ENCODE peak calls at places on chromosomes 12 and 14, in eight cellular contexts. D, J, A, T, K, B, E and H are unnamed samples. For H3K9me3 and H3K27me3, the result is how much of the 10 kb centered on the place peaks cover.

GRCh38 chr12:57518176-57518919 is 2.0 kb downstream of the DDIT3 start:
- DNase-seq in D (no peak), J (no peak), E (no peak), T (no peak), B (no peak), K (no peak), A (no peak), H (no peak)

GRCh38 chr12:121673013-121673441 is 3.6 kb upstream of the MORN3 start:
- DNase-seq in T (peak), D (no peak), K (no peak), A (peak), E (no peak), B (peak), J (no peak), H (no peak)

GRCh38 chr12:16076970-16077527 is 165.9 kb downstream of the DERA start:
- DNase-seq in A (peak), T (no peak), E (no peak), B (no peak), D (no peak), J (no peak), K (no peak), H (no peak)

GRCh38 chr12:43120189-43120588 is 431.8 kb downstream of the ADAMTS20 start:
- DNase-seq in A (no peak), E (no peak), T (no peak), J (no peak), B (no peak), D (no peak), K (no peak), H (no peak)

GRCh38 chr14:27686137-27686536 is 1080.5 kb upstream of the FOXG1 start:
- DNase-seq in J (no peak), E (no peak), K (no peak), B (no peak), D (no peak), T (no peak), A (no peak), H (no peak)

GRCh38 chr12:42299392-42300308 is 26.2 kb downstream of the ZCRB1 start:
- DNase-seq in E (no peak), K (no peak), D (no peak), A (no peak), B (no peak), J (no peak), T (peak), H (no peak)

GRCh38 chr12:130214686-130215370 is 52.6 kb downstream of the FZD10 start:
- DNase-seq in T (no peak), E (no peak), J (no peak), B (no peak), D (no peak), A (no peak), K (no peak), H (no peak)

GRCh38 chr12:11877869-11878780 is 192.6 kb upstream of the BCL2L14 start:
- DNase-seq in K (no peak), T (no peak), J (peak), D (no peak), E (no peak), B (no peak), A (peak), H (peak)

GRCh38 chr12:57213763-57214397 is 2.7 kb upstream of the NXPH4 start:
- DNase-seq in B (no peak), E (no peak), A (no peak), K (no peak), J (no peak), D (no peak), T (no peak), H (no peak)

GRCh38 chr12:57236925-57237652 is 7.6 kb downstream of the SHMT2 start:
- DNase-seq in B (peak), T (no peak), J (peak), E (no peak), A (no peak), D (peak), K (no peak), H (peak)

DNA sequence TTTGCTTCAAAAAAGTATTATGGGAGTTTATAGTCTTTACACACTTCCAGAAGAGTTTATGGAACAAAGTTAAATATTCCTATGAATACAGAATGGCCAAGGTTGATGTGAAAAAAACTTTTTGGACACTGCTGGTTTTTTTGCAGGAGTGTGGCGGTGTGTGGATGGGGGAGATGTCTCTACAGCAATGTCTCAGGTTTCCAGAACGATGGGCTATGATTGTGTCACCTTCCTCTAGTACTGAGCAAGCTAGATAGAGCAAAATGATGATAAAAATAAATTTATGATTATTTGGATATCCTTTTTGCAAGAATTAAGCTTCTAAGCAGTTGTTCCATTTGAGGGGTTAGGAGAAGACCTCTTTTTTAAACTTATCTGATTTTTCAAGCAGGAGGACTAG is 37.9 kb downstream of the FBXO34 start:
- DNase-seq in T (no peak), D (no peak), B (no peak), E (no peak), J (no peak), A (no peak), K (no peak), H (no peak)
- H3K9me3 ChIP-seq in T (under half), D (under half), B (under half), E (under half), J (under half), A (under half), K (under half), H (under half)

GRCh38 chr12:46785413-46785812 is 40.4 kb downstream of the SLC38A4 start:
- DNase-seq in J (no peak), E (no peak), A (no peak), K (no peak), T (no peak), B (no peak), D (no peak), H (no peak)
- H3K27ac ChIP-seq in J (no peak), E (no peak), A (no peak), K (no peak), T (no peak), B (no peak), D (no peak), H (no peak)

GRCh38 chr14:28779416-28779941 is 12.9 kb downstream of the FOXG1 start:
- DNase-seq in D (no peak), T (no peak), J (no peak), A (no peak), K (no peak), B (no peak), E (no peak), H (no peak)

GRCh38 chr14:28777773-28778606 is 11.4 kb downstream of the FOXG1 start:
- DNase-seq in D (no peak), A (no peak), E (no peak), J (no peak), B (no peak), T (no peak), K (no peak), H (no peak)

GRCh38 chr14:28776482-28777266 is 10.1 kb downstream of the FOXG1 start:
- DNase-seq in D (no peak), K (no peak), E (no peak), T (no peak), J (no peak), B (no peak), A (no peak), H (no peak)

GRCh38 chr14:28780843-28781503 is 14.4 kb downstream of the FOXG1 start:
- DNase-seq in K (no peak), T (no peak), J (no peak), A (no peak), B (no peak), E (no peak), D (no peak), H (no peak)

DNA sequence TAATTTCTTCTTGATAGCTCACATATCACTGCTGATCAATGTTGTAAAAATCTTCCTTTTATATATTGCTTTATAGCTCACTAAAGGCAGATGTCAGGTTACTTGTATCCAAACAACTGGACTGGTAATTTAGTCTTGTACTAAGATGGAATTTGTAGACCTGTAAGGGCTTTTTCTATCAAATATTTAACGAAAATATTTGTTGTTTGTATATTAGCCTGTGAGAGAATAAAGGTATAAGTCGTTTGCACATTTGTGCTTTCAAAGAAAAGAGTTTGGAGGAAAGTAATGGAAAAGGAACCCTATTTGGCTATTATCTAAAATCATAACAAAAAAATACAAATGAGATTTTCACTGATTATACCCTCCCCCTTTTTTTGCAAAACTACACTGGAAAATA is 12.1 kb downstream of the FOXG1 start:
- DNase-seq in T (no peak), B (no peak), J (no peak), D (no peak), K (no peak), A (no peak), E (no peak), H (no peak)
- H3K27me3 ChIP-seq in T (under half), B (under half), J (half or more), D (under half), K (under half), A (half or more), E (under half), H (under half)

DNA sequence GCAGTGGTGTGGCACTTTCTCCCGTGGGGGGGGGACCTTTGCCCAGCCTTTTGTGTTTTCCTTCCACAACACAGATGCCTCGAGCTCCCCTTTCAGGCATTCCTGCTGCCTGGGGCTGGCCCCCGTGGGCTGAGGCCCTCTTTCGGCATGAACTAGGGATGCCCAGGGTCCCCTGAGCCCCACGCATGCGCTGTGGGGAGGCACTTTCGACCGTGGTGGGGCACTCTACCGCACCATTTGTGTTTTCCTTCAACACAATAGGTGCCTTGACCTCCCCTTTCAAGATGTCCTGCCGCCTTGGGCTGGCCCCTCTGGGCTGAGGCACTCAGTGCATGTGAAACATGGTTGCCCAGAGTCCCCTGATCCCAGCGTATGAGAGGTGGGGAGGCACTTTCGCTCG is 363.7 kb downstream of the ALG10 start:
- DNase-seq in D (no peak), T (no peak), A (no peak), B (no peak), K (no peak), E (no peak), J (no peak), H (no peak)
- H3K9me3 ChIP-seq in D (under half), T (under half), A (under half), B (under half), K (under half), E (under half), J (under half), H (under half)

DNA sequence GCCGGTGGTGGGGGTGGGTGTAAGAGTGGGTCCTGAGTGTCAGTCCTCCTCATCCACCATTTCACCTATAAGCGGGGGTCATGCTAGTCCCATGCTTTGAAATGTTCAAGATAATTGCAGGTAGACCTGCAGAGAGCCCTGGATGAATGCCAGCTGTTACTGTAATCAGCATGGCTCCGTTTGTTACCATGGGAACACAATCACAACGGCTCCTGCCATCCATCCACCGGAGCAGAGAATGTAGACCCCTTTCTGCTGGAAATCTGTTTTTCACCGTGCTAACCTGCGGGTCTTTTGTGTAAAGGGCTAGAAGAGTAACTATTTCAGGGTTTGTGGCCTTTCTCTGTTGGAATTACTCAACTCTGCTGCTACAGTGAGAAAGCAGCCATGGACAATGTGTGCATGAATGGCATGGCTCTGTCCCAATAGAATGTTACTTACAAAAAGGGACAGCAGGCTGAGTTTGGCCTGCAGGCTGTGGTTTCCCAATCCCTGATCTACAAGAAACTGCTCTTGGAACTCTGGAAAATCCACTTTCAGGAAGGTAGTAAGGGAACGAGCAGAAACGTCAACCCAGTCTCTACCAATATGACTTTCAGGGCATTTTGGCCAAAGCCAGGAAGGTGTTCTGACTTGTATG is 36.1 kb downstream of the KCTD10 start:
- DNase-seq in B (no peak), A (no peak), J (no peak), D (no peak), T (no peak), E (no peak), K (no peak), H (no peak)
- H3K27ac ChIP-seq in B (no peak), A (no peak), J (no peak), D (no peak), T (no peak), E (no peak), K (no peak), H (no peak)